ENCODE peak calls at places on chromosomes 4 and X, in ten cellular contexts. One of them, this sample, is unnamed.

GRCh38 chr4:95956094-95956493 is 116.2 kb downstream of the PDHA2 start:
- DNase-seq in germinal center: no peak
- DNase-seq in activated CD4-positive, alpha-beta T cell treated with anti-CD3 and anti-CD28 coated beads for 1 hour: no peak
- DNase-seq in psoas muscle: no peak
- DNase-seq in GM03348: no peak
- DNase-seq in activated CD4-positive, CD25-positive, alpha-beta regulatory T cell: no peak
- DNase-seq in EH: no peak
- DNase-seq in EL: no peak
- DNase-seq in astrocyte of the spinal cord: no peak
- DNase-seq in A673: no peak
- DNase-seq in this sample: no peak

GRCh38 chr4:159341486-159341885 is 238.6 kb downstream of the RAPGEF2 start:
- DNase-seq in germinal center: no peak
- DNase-seq in activated CD4-positive, alpha-beta T cell treated with anti-CD3 and anti-CD28 coated beads for 1 hour: no peak
- DNase-seq in psoas muscle: no peak
- DNase-seq in GM03348: peak; percentile 16
- DNase-seq in activated CD4-positive, CD25-positive, alpha-beta regulatory T cell: no peak
- DNase-seq in EH: peak; percentile 20
- DNase-seq in EL: peak; percentile 8
- DNase-seq in astrocyte of the spinal cord: no peak
- DNase-seq in A673: peak; percentile 59
- DNase-seq in this sample: peak; percentile 72

GRCh38 chr4:41594439-41594838 is 56.5 kb downstream of the LIMCH1 start:
- DNase-seq in germinal center: no peak
- DNase-seq in activated CD4-positive, alpha-beta T cell treated with anti-CD3 and anti-CD28 coated beads for 1 hour: no peak
- DNase-seq in psoas muscle: peak; percentile 52
- DNase-seq in GM03348: no peak
- DNase-seq in activated CD4-positive, CD25-positive, alpha-beta regulatory T cell: no peak
- DNase-seq in EH: peak; percentile 52
- DNase-seq in EL: no peak
- DNase-seq in astrocyte of the spinal cord: no peak
- DNase-seq in A673: no peak
- DNase-seq in this sample: no peak

GRCh38 chr4:8547108-8547911 is 32.9 kb upstream of the GPR78 start:
- DNase-seq in germinal center: no peak
- DNase-seq in activated CD4-positive, alpha-beta T cell treated with anti-CD3 and anti-CD28 coated beads for 1 hour: no peak
- DNase-seq in psoas muscle: no peak
- DNase-seq in GM03348: peak; percentile 56
- DNase-seq in activated CD4-positive, CD25-positive, alpha-beta regulatory T cell: no peak
- DNase-seq in EH: peak; percentile 68
- DNase-seq in EL: peak; percentile 89
- DNase-seq in astrocyte of the spinal cord: no peak
- DNase-seq in A673: no peak
- DNase-seq in this sample: peak; percentile 51

GRCh38 chrX:43822015-43822414 is 60.2 kb downstream of the MAOB start:
- DNase-seq in germinal center: no peak
- DNase-seq in activated CD4-positive, alpha-beta T cell treated with anti-CD3 and anti-CD28 coated beads for 1 hour: no peak
- DNase-seq in psoas muscle: no peak
- DNase-seq in GM03348: peak; percentile 3
- DNase-seq in activated CD4-positive, CD25-positive, alpha-beta regulatory T cell: no peak
- DNase-seq in EH: no peak
- DNase-seq in EL: peak; percentile 1
- DNase-seq in astrocyte of the spinal cord: peak; percentile 42
- DNase-seq in A673: no peak
- DNase-seq in this sample: peak; percentile 33

GRCh38 chr4:102247041-102247440 is 98.2 kb downstream of the SLC39A8 start:
- DNase-seq in germinal center: no peak
- DNase-seq in activated CD4-positive, alpha-beta T cell treated with anti-CD3 and anti-CD28 coated beads for 1 hour: no peak
- DNase-seq in psoas muscle: no peak
- DNase-seq in GM03348: no peak
- DNase-seq in activated CD4-positive, CD25-positive, alpha-beta regulatory T cell: no peak
- DNase-seq in EH: peak; percentile 3
- DNase-seq in EL: peak; percentile 18
- DNase-seq in astrocyte of the spinal cord: peak; percentile 76
- DNase-seq in A673: no peak
- DNase-seq in this sample: no peak

GRCh38 chr4:98963538-98964433 is 31.7 kb upstream of the METAP1 start:
- DNase-seq in germinal center: no peak
- DNase-seq in activated CD4-positive, alpha-beta T cell treated with anti-CD3 and anti-CD28 coated beads for 1 hour: no peak
- DNase-seq in psoas muscle: no peak
- DNase-seq in GM03348: no peak
- DNase-seq in activated CD4-positive, CD25-positive, alpha-beta regulatory T cell: no peak
- DNase-seq in EH: no peak
- DNase-seq in EL: no peak
- DNase-seq in astrocyte of the spinal cord: peak; percentile 3
- DNase-seq in A673: no peak
- DNase-seq in this sample: no peak

GRCh38 chrX:38868941-38869378 is 67.7 kb downstream of the MID1IP1 start:
- DNase-seq in germinal center: no peak
- DNase-seq in activated CD4-positive, alpha-beta T cell treated with anti-CD3 and anti-CD28 coated beads for 1 hour: no peak
- DNase-seq in psoas muscle: no peak
- DNase-seq in GM03348: peak; percentile 49
- DNase-seq in activated CD4-positive, CD25-positive, alpha-beta regulatory T cell: no peak
- DNase-seq in EH: peak; percentile 85
- DNase-seq in EL: peak; percentile 65
- DNase-seq in astrocyte of the spinal cord: peak; percentile 58
- DNase-seq in A673: no peak
- DNase-seq in this sample: peak; percentile 75

GRCh38 chrX:45479835-45480422 is 279.3 kb upstream of the DIPK2B start:
- DNase-seq in germinal center: no peak
- DNase-seq in activated CD4-positive, alpha-beta T cell treated with anti-CD3 and anti-CD28 coated beads for 1 hour: no peak
- DNase-seq in psoas muscle: no peak
- DNase-seq in GM03348: peak; percentile 24
- DNase-seq in activated CD4-positive, CD25-positive, alpha-beta regulatory T cell: no peak
- DNase-seq in EH: peak; percentile 88
- DNase-seq in EL: peak; percentile 87
- DNase-seq in astrocyte of the spinal cord: peak; percentile 87
- DNase-seq in A673: no peak
- DNase-seq in this sample: peak; percentile 91

GRCh38 chrX:54695816-54696487 is 102.1 kb downstream of the ITIH6 start:
- DNase-seq in germinal center: peak; percentile 35
- DNase-seq in activated CD4-positive, alpha-beta T cell treated with anti-CD3 and anti-CD28 coated beads for 1 hour: no peak
- DNase-seq in psoas muscle: no peak
- DNase-seq in GM03348: no peak
- DNase-seq in activated CD4-positive, CD25-positive, alpha-beta regulatory T cell: no peak
- DNase-seq in EH: no peak
- DNase-seq in EL: peak; percentile 1
- DNase-seq in astrocyte of the spinal cord: no peak
- DNase-seq in A673: no peak
- DNase-seq in this sample: no peak

GRCh38 chr4:76765473-76766183 is 132.3 kb downstream of the SOWAHB start:
- DNase-seq in germinal center: no peak
- DNase-seq in activated CD4-positive, alpha-beta T cell treated with anti-CD3 and anti-CD28 coated beads for 1 hour: no peak
- DNase-seq in psoas muscle: no peak
- DNase-seq in GM03348: peak; percentile 62
- DNase-seq in activated CD4-positive, CD25-positive, alpha-beta regulatory T cell: no peak
- DNase-seq in EH: peak; percentile 74
- DNase-seq in EL: no peak
- DNase-seq in astrocyte of the spinal cord: no peak
- DNase-seq in A673: no peak
- DNase-seq in this sample: peak; percentile 34

GRCh38 chr4:173269280-173269679 is 64.9 kb downstream of the HMGB2 start:
- DNase-seq in germinal center: no peak
- DNase-seq in activated CD4-positive, alpha-beta T cell treated with anti-CD3 and anti-CD28 coated beads for 1 hour: no peak
- DNase-seq in psoas muscle: no peak
- DNase-seq in GM03348: no peak
- DNase-seq in activated CD4-positive, CD25-positive, alpha-beta regulatory T cell: no peak
- DNase-seq in EH: no peak
- DNase-seq in EL: no peak
- DNase-seq in astrocyte of the spinal cord: no peak
- DNase-seq in A673: no peak
- DNase-seq in this sample: no peak

GRCh38 chr4:48329976-48330375 is 11.4 kb upstream of the SLAIN2 start:
- DNase-seq in germinal center: no peak
- DNase-seq in activated CD4-positive, alpha-beta T cell treated with anti-CD3 and anti-CD28 coated beads for 1 hour: no peak
- DNase-seq in psoas muscle: no peak
- DNase-seq in GM03348: peak; percentile 72
- DNase-seq in activated CD4-positive, CD25-positive, alpha-beta regulatory T cell: no peak
- DNase-seq in EH: peak; percentile 91
- DNase-seq in EL: peak; percentile 90
- DNase-seq in astrocyte of the spinal cord: peak; percentile 91
- DNase-seq in A673: peak; percentile 21
- DNase-seq in this sample: peak; percentile 91

GRCh38 chrX:2521092-2521926 is 20.5 kb upstream of the DHRSX start:
- DNase-seq in germinal center: peak; percentile 65
- DNase-seq in activated CD4-positive, alpha-beta T cell treated with anti-CD3 and anti-CD28 coated beads for 1 hour: no peak
- DNase-seq in psoas muscle: no peak
- DNase-seq in GM03348: no peak
- DNase-seq in activated CD4-positive, CD25-positive, alpha-beta regulatory T cell: no peak
- DNase-seq in EH: no peak
- DNase-seq in EL: no peak
- DNase-seq in astrocyte of the spinal cord: no peak
- DNase-seq in A673: no peak
- DNase-seq in this sample: no peak

GRCh38 chrX:9534686-9535085 is 69.8 kb downstream of the TBL1X start:
- DNase-seq in germinal center: no peak
- DNase-seq in activated CD4-positive, alpha-beta T cell treated with anti-CD3 and anti-CD28 coated beads for 1 hour: no peak
- DNase-seq in psoas muscle: no peak
- DNase-seq in GM03348: peak; percentile 41
- DNase-seq in activated CD4-positive, CD25-positive, alpha-beta regulatory T cell: no peak
- DNase-seq in EH: peak; percentile 62
- DNase-seq in EL: peak; percentile 9
- DNase-seq in astrocyte of the spinal cord: peak; percentile 55
- DNase-seq in A673: peak; percentile 39
- DNase-seq in this sample: peak; percentile 19

This sample was measured in IMR-90.